ENCODE peak calls at places on chromosome 19, in ten cellular contexts. W is mucosa of descending colon, G is spleen, C is fibroblast of villous mesenchyme, H is fibroblast of mammary gland, Y is Peyer's patch, T is lower lobe of right lung, A is fibroblast of the aortic adventitia, K is fibroblast of pulmonary artery, R is AG09309. P is an unnamed sample.

GRCh38 chr19:28521614-28522544 is 691.1 kb downstream of the UQCRFS1 start:
- DNase-seq in W (no peak), G (no peak), C (no peak), H (no peak), Y (no peak), T (no peak), A (no peak), K (no peak), R (no peak), P (no peak)

GRCh38 chr19:40990972-40991381 is at the start of gene CYP2B6:
- DNase-seq in W (peak; percentile 49), G (no peak), C (no peak), H (no peak), Y (no peak), T (no peak), A (no peak), K (no peak), R (no peak), P (no peak)

GRCh38 chr19:38704488-38705026 is 39.7 kb downstream of the CAPN12 start:
- DNase-seq in W (no peak), G (no peak), C (no peak), H (no peak), Y (no peak), T (no peak), A (no peak), K (no peak), R (no peak), P (no peak)

GRCh38 chr19:16804176-16804575 is 25.0 kb upstream of the SIN3B start:
- DNase-seq in W (no peak), G (no peak), C (no peak), H (no peak), Y (no peak), T (no peak), A (no peak), K (no peak), R (no peak), P (peak; percentile 4)

GRCh38 chr19:43735957-43736356 is 18.8 kb downstream of the SMG9 start:
- DNase-seq in W (no peak), G (no peak), C (no peak), H (no peak), Y (no peak), T (no peak), A (no peak), K (peak; percentile 21), R (no peak), P (no peak)

GRCh38 chr19:9863759-9864158 is 28.6 kb downstream of the PIN1 start:
- DNase-seq in W (no peak), G (no peak), C (no peak), H (no peak), Y (no peak), T (no peak), A (no peak), K (no peak), R (no peak), P (no peak)

GRCh38 chr19:28887920-28888618 is 324.9 kb downstream of the UQCRFS1 start:
- DNase-seq in W (no peak), G (no peak), C (no peak), H (no peak), Y (no peak), T (peak; percentile 58), A (no peak), K (no peak), R (no peak), P (peak; percentile 83)

GRCh38 chr19:47719047-47719885 is 6.0 kb downstream of the EHD2 start:
- DNase-seq in W (peak; percentile 71), G (peak; percentile 81), C (peak; percentile 99), H (peak; percentile 99), Y (no peak), T (peak; percentile 81), A (peak; percentile 98), K (peak; percentile 96), R (peak; percentile 95), P (peak; percentile 94)

GRCh38 chr19:4539697-4540581 is at the start of gene LRG1:
- DNase-seq in W (peak; percentile 85), G (peak; percentile 92), C (no peak), H (no peak), Y (peak; percentile 69), T (peak; percentile 88), A (no peak), K (peak; percentile 79), R (no peak), P (peak; percentile 91)

GRCh38 chr19:9913237-9914000 is 22.9 kb downstream of the OLFM2 start:
- DNase-seq in W (no peak), G (peak; percentile 59), C (peak; percentile 8), H (no peak), Y (no peak), T (no peak), A (no peak), K (no peak), R (no peak), P (peak; percentile 64)

GRCh38 chr19:49421039-49421877 is 2.0 kb downstream of the PTH2 start:
- DNase-seq in W (peak; percentile 56), G (no peak), C (peak; percentile 53), H (peak; percentile 30), Y (peak; percentile 62), T (peak; percentile 77), A (peak; percentile 63), K (peak; percentile 72), R (no peak), P (peak; percentile 85)

GRCh38 chr19:30854661-30855060 is 482.5 kb downstream of the ZNF536 start:
- DNase-seq in W (no peak), G (no peak), C (no peak), H (no peak), Y (no peak), T (no peak), A (no peak), K (no peak), R (no peak), P (no peak)

GRCh38 chr19:3121396-3121795 is 14.4 kb upstream of the GNA15 start:
- DNase-seq in W (peak; percentile 14), G (no peak), C (no peak), H (no peak), Y (no peak), T (no peak), A (no peak), K (no peak), R (no peak), P (no peak)

GRCh38 chr19:35240322-35240721 is 8.5 kb upstream of the LSR start:
- DNase-seq in W (no peak), G (no peak), C (no peak), H (no peak), Y (no peak), T (no peak), A (no peak), K (no peak), R (no peak), P (no peak)

GRCh38 chr19:7558667-7559066 is 23.1 kb downstream of the PNPLA6 start:
- DNase-seq in W (no peak), G (no peak), C (no peak), H (no peak), Y (no peak), T (no peak), A (no peak), K (no peak), R (no peak), P (no peak)

GRCh38 chr19:1467512-1468273 is 11.3 kb downstream of the C19orf25 start:
- DNase-seq in W (peak; percentile 21), G (no peak), C (no peak), H (no peak), Y (no peak), T (no peak), A (no peak), K (no peak), R (no peak), P (peak; percentile 73)
- H3K4me3 ChIP-seq in W (no peak overlapping the region), G (no peak overlapping the region), C (no peak overlapping the region), H (no peak overlapping the region), Y (no peak overlapping the region), T (no peak overlapping the region), A (no peak overlapping the region), K (no peak overlapping the region), R (no peak overlapping the region), P (no peak overlapping the region)

GRCh38 chr19:19110410-19111137 is 27.7 kb downstream of the TMEM161A start:
- DNase-seq in W (no peak), G (no peak), C (no peak), H (no peak), Y (no peak), T (no peak), A (no peak), K (no peak), R (no peak), P (no peak)
- H3K4me3 ChIP-seq in W (no peak overlapping the region), G (no peak overlapping the region), C (no peak overlapping the region), H (no peak overlapping the region), Y (no peak overlapping the region), T (no peak overlapping the region), A (no peak overlapping the region), K (no peak overlapping the region), R (no peak overlapping the region), P (no peak overlapping the region)

DNA sequence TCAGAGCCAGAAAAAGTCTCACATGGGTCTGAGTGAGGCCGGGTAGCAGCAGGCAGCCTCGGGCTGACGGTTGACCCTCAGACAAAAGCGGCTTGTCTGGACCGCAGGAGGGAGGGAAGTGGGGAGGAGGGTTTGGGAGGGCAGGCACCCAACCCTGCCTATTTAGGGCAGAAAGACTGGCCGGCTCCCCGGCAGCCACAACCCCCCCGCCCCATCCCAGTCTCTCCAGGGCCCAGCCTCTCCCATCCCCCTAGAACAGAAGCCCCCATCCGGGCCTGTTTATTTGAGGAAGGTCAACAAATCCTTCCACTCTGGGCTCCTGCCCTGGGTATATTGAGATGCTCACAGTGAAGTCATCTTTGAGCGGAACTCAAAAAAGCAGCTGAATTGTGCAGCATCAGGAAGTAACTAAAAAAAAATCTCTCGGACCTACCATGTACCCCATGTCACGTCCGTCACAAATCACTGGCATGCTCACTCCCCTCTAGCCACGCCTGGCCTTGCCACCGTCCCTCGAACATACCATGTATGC is 6.3 kb downstream of the DACT3 start:
- DNase-seq in W (no peak), G (no peak), C (no peak), H (no peak), Y (no peak), T (no peak), A (no peak), K (no peak), R (no peak), P (no peak)
- H3K4me3 ChIP-seq in W (no peak overlapping the region), G (no peak overlapping the region), C (no peak overlapping the region), H (no peak overlapping the region), Y (no peak overlapping the region), T (no peak overlapping the region), A (no peak overlapping the region), K (no peak overlapping the region), R (no peak overlapping the region), P (no peak overlapping the region)

GRCh38 chr19:53982611-53983010 is 8.8 kb upstream of the CACNG6 start:
- DNase-seq in W (peak; percentile 52), G (peak; percentile 80), C (peak; percentile 49), H (no peak), Y (no peak), T (peak; percentile 55), A (peak; percentile 47), K (peak; percentile 55), R (no peak), P (no peak)

GRCh38 chr19:53980553-53981407 is 10.7 kb upstream of the CACNG6 start:
- DNase-seq in W (no peak), G (no peak), C (peak; percentile 94), H (peak; percentile 12), Y (no peak), T (no peak), A (peak; percentile 96), K (peak; percentile 93), R (no peak), P (no peak)

GRCh38 chr19:53981408-53981998 is 9.9 kb upstream of the CACNG6 start:
- DNase-seq in W (no peak), G (no peak), C (no peak), H (no peak), Y (no peak), T (no peak), A (no peak), K (no peak), R (no peak), P (no peak)

GRCh38 chr19:53983457-53984289 is 7.8 kb upstream of the CACNG6 start:
- DNase-seq in W (no peak), G (no peak), C (no peak), H (no peak), Y (no peak), T (no peak), A (no peak), K (no peak), R (no peak), P (no peak)

GRCh38 chr19:53982056-53982455 is 9.4 kb upstream of the CACNG6 start:
- DNase-seq in W (no peak), G (no peak), C (peak; percentile 27), H (no peak), Y (no peak), T (no peak), A (no peak), K (no peak), R (no peak), P (no peak)
- H3K4me3 ChIP-seq in W (no peak overlapping the region), G (no peak overlapping the region), C (peak overlapping the region; percentile 52), H (no peak overlapping the region), Y (no peak overlapping the region), T (peak overlapping the region; percentile 39), A (peak overlapping the region; percentile 61), K (peak overlapping the region; percentile 34), R (no peak overlapping the region), P (no peak overlapping the region)

P was measured in kidney.